ENCODE peak calls at places on chromosomes 16 and 17, in six cellular contexts. One of them, this sample, is unnamed.

GRCh38 chr17:48745381-48746275 is 17.1 kb upstream of the HOXB13 start:
- DNase-seq in neural progenitor cell: peak
- DNase-seq in PC-3: peak
- DNase-seq in Caco-2: no peak
- DNase-seq in HCT116: no peak
- DNase-seq in astrocyte of the cerebellum: no peak
- DNase-seq in this sample: no peak

GRCh38 chr16:4205971-4206370 is 35.9 kb downstream of the SRL start:
- DNase-seq in PC-3: no peak
- DNase-seq in HCT116: no peak
- DNase-seq in Caco-2: no peak
- DNase-seq in astrocyte of the cerebellum: no peak
- DNase-seq in neural progenitor cell: no peak
- DNase-seq in this sample: no peak

GRCh38 chr17:70767102-70767701 is 597.9 kb downstream of the KCNJ2 start:
- DNase-seq in astrocyte of the cerebellum: peak
- DNase-seq in neural progenitor cell: peak
- DNase-seq in PC-3: peak
- DNase-seq in HCT116: peak
- DNase-seq in Caco-2: peak
- DNase-seq in this sample: no peak

GRCh38 chr17:56867948-56868376 is 34.0 kb downstream of the DGKE start:
- DNase-seq in astrocyte of the cerebellum: no peak
- DNase-seq in HCT116: no peak
- DNase-seq in PC-3: no peak
- DNase-seq in Caco-2: no peak
- DNase-seq in neural progenitor cell: no peak
- DNase-seq in this sample: no peak

GRCh38 chr17:79619636-79620206 is 8.9 kb upstream of the RBFOX3 start:
- DNase-seq in PC-3: no peak
- DNase-seq in Caco-2: no peak
- DNase-seq in astrocyte of the cerebellum: no peak
- DNase-seq in neural progenitor cell: no peak
- DNase-seq in HCT116: no peak
- DNase-seq in this sample: no peak

GRCh38 chr17:78441271-78441986 is 63.0 kb downstream of the PGS1 start:
- DNase-seq in PC-3: peak
- DNase-seq in HCT116: no peak
- DNase-seq in astrocyte of the cerebellum: no peak
- DNase-seq in neural progenitor cell: no peak
- DNase-seq in Caco-2: no peak
- DNase-seq in this sample: no peak

GRCh38 chr17:44132275-44132821 is 8.9 kb upstream of the HDAC5 start:
- DNase-seq in neural progenitor cell: no peak
- DNase-seq in Caco-2: peak
- DNase-seq in PC-3: peak
- DNase-seq in HCT116: no peak
- DNase-seq in astrocyte of the cerebellum: no peak
- DNase-seq in this sample: no peak

GRCh38 chr16:3950343-3951193 is 70.1 kb upstream of the CREBBP start:
- DNase-seq in neural progenitor cell: no peak
- DNase-seq in HCT116: no peak
- DNase-seq in astrocyte of the cerebellum: peak
- DNase-seq in PC-3: peak
- DNase-seq in Caco-2: no peak
- DNase-seq in this sample: no peak

GRCh38 chr17:73667184-73667959 is 23.1 kb upstream of the SDK2 start:
- DNase-seq in neural progenitor cell: no peak
- DNase-seq in HCT116: no peak
- DNase-seq in astrocyte of the cerebellum: no peak
- DNase-seq in Caco-2: no peak
- DNase-seq in PC-3: no peak
- DNase-seq in this sample: no peak

GRCh38 chr17:66945451-66945850 is 19.1 kb upstream of the CACNG4 start:
- DNase-seq in astrocyte of the cerebellum: peak
- DNase-seq in HCT116: no peak
- DNase-seq in PC-3: no peak
- DNase-seq in neural progenitor cell: no peak
- DNase-seq in Caco-2: no peak
- DNase-seq in this sample: no peak

GRCh38 chr17:69575346-69575761 is 160.9 kb downstream of the MAP2K6 start:
- DNase-seq in PC-3: peak
- DNase-seq in HCT116: no peak
- DNase-seq in Caco-2: no peak
- DNase-seq in astrocyte of the cerebellum: peak
- DNase-seq in neural progenitor cell: peak
- DNase-seq in this sample: no peak

GRCh38 chr17:48593126-48593829 is at the start of gene HOXB5:
- DNase-seq in PC-3: no peak
- DNase-seq in astrocyte of the cerebellum: no peak
- DNase-seq in Caco-2: no peak
- DNase-seq in neural progenitor cell: no peak
- DNase-seq in HCT116: no peak
- DNase-seq in this sample: no peak

GRCh38 chr16:3131755-3132377 is 3.0 kb upstream of the ZNF213 start:
- DNase-seq in HCT116: no peak
- DNase-seq in neural progenitor cell: peak
- DNase-seq in astrocyte of the cerebellum: no peak
- DNase-seq in Caco-2: peak
- DNase-seq in PC-3: peak
- DNase-seq in this sample: no peak

GRCh38 chr17:72150632-72151460 is 30.0 kb downstream of the SOX9 start:
- DNase-seq in HCT116: no peak
- DNase-seq in Caco-2: no peak
- DNase-seq in neural progenitor cell: peak
- DNase-seq in PC-3: no peak
- DNase-seq in astrocyte of the cerebellum: no peak
- DNase-seq in this sample: no peak

GRCh38 chr16:15660203-15660601 is 10.2 kb downstream of the NDE1 start:
- DNase-seq in neural progenitor cell: no peak
- DNase-seq in astrocyte of the cerebellum: no peak
- DNase-seq in Caco-2: no peak
- DNase-seq in PC-3: no peak
- DNase-seq in HCT116: no peak
- DNase-seq in this sample: no peak

GRCh38 chr17:31535581-31535981 is 144.1 kb downstream of the RAB11FIP4 start:
- DNase-seq in HCT116: no peak
- DNase-seq in PC-3: no peak
- DNase-seq in astrocyte of the cerebellum: no peak
- DNase-seq in Caco-2: no peak
- DNase-seq in neural progenitor cell: no peak
- DNase-seq in this sample: no peak

GRCh38 chr17:29576214-29577008 is 7.9 kb downstream of the TP53I13 start:
- DNase-seq in HCT116: no peak
- DNase-seq in Caco-2: no peak
- DNase-seq in astrocyte of the cerebellum: no peak
- DNase-seq in neural progenitor cell: no peak
- DNase-seq in PC-3: no peak
- DNase-seq in this sample: no peak

GRCh38 chr16:70746040-70746707 is 54.8 kb downstream of the VAC14 start:
- DNase-seq in Caco-2: peak
- DNase-seq in HCT116: peak
- DNase-seq in neural progenitor cell: no peak
- DNase-seq in astrocyte of the cerebellum: no peak
- DNase-seq in PC-3: peak
- DNase-seq in this sample: no peak

GRCh38 chr16:28931801-28932225 is at the start of gene CD19:
- DNase-seq in astrocyte of the cerebellum: no peak
- DNase-seq in Caco-2: no peak
- DNase-seq in PC-3: no peak
- DNase-seq in HCT116: no peak
- DNase-seq in neural progenitor cell: no peak
- DNase-seq in this sample: no peak

GRCh38 chr17:50458290-50458689 is 10.4 kb downstream of the CHAD start:
- DNase-seq in HCT116: no peak
- DNase-seq in Caco-2: no peak
- DNase-seq in PC-3: peak
- DNase-seq in neural progenitor cell: no peak
- DNase-seq in astrocyte of the cerebellum: no peak
- DNase-seq in this sample: no peak

GRCh38 chr16:15434425-15435215 is at the start of gene BMERB1:
- DNase-seq in PC-3: peak
- DNase-seq in neural progenitor cell: peak
- DNase-seq in HCT116: peak
- DNase-seq in astrocyte of the cerebellum: no peak
- DNase-seq in Caco-2: no peak
- DNase-seq in this sample: no peak

GRCh38 chr16:57315401-57315800 is 30.9 kb upstream of the PLLP start:
- DNase-seq in HCT116: no peak
- DNase-seq in astrocyte of the cerebellum: no peak
- DNase-seq in neural progenitor cell: no peak
- DNase-seq in PC-3: no peak
- DNase-seq in Caco-2: no peak
- DNase-seq in this sample: no peak
- H3K4me3 ChIP-seq in HCT116: no peak
- H3K4me3 ChIP-seq in astrocyte of the cerebellum: no peak
- H3K4me3 ChIP-seq in neural progenitor cell: no peak
- H3K4me3 ChIP-seq in PC-3: no peak
- H3K4me3 ChIP-seq in Caco-2: no peak
- H3K4me3 ChIP-seq in this sample: no peak

GRCh38 chr17:19672009-19672837 is 23.7 kb downstream of the ALDH3A2 start:
- DNase-seq in neural progenitor cell: no peak
- DNase-seq in Caco-2: peak
- DNase-seq in PC-3: peak
- DNase-seq in astrocyte of the cerebellum: no peak
- DNase-seq in HCT116: no peak
- DNase-seq in this sample: no peak
- TF ChIP-seq CTCF in neural progenitor cell: no peak
- TF ChIP-seq CTCF in Caco-2: peak
- TF ChIP-seq CTCF in PC-3: peak
- TF ChIP-seq CTCF in astrocyte of the cerebellum: no peak
- TF ChIP-seq CTCF in HCT116: no peak
- TF ChIP-seq CTCF in this sample: peak

DNA sequence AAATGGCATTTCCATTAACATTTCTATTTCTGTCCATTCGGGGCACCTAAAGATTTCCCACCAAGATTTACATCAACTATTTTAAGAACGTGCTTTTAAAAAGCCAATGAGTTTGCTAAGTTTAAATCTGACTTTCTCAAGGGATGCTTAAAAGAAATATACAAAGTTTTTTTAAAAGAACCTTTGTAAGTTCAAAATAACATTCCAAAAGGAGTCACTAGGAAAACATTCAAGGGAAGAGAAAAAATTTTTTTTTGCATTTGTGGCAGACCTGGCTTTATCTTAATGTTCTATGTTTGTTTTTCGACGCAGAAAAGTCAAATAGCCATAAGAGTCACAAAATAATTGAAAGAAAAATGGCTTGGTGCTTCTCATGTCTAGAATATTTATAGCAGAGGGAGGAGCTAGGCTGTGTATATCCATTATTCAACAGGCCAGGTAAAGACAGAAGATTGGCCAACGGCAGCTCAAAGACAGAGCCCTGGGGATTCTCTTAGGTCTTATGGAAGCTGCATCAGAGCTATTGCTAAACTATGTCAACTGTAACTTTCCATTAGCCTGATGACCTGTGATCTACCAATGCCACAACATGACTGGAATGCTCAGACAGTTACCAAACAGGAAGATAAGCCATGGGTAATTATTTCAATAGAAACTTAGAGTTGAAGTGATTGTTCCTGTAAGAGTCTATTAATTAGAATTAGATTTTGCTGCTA is 37.8 kb upstream of the MYOCD start:
- DNase-seq in neural progenitor cell: no peak
- DNase-seq in HCT116: no peak
- DNase-seq in Caco-2: peak
- DNase-seq in PC-3: no peak
- DNase-seq in astrocyte of the cerebellum: no peak
- DNase-seq in this sample: no peak
- H3K4me3 ChIP-seq in neural progenitor cell: no peak
- H3K4me3 ChIP-seq in HCT116: no peak
- H3K4me3 ChIP-seq in Caco-2: no peak
- H3K4me3 ChIP-seq in PC-3: no peak
- H3K4me3 ChIP-seq in astrocyte of the cerebellum: no peak
- H3K4me3 ChIP-seq in this sample: no peak

GRCh38 chr17:37743612-37743874 is 1.3 kb downstream of the HNF1B start:
- DNase-seq in astrocyte of the cerebellum: no peak
- DNase-seq in PC-3: no peak
- DNase-seq in neural progenitor cell: peak
- DNase-seq in HCT116: no peak
- DNase-seq in Caco-2: peak
- DNase-seq in this sample: no peak

GRCh38 chr17:37743875-37744632 is 805 bp downstream of the HNF1B start:
- DNase-seq in PC-3: peak
- DNase-seq in astrocyte of the cerebellum: no peak
- DNase-seq in HCT116: no peak
- DNase-seq in Caco-2: peak
- DNase-seq in neural progenitor cell: peak
- DNase-seq in this sample: no peak

GRCh38 chr17:37742114-37742761 is 2.6 kb downstream of the HNF1B start:
- DNase-seq in astrocyte of the cerebellum: no peak
- DNase-seq in neural progenitor cell: peak
- DNase-seq in Caco-2: peak
- DNase-seq in PC-3: peak
- DNase-seq in HCT116: no peak
- DNase-seq in this sample: no peak

GRCh38 chr17:37741334-37742113 is 3.3 kb downstream of the HNF1B start:
- DNase-seq in PC-3: peak
- DNase-seq in neural progenitor cell: no peak
- DNase-seq in HCT116: no peak
- DNase-seq in astrocyte of the cerebellum: no peak
- DNase-seq in Caco-2: no peak
- DNase-seq in this sample: no peak

DNA sequence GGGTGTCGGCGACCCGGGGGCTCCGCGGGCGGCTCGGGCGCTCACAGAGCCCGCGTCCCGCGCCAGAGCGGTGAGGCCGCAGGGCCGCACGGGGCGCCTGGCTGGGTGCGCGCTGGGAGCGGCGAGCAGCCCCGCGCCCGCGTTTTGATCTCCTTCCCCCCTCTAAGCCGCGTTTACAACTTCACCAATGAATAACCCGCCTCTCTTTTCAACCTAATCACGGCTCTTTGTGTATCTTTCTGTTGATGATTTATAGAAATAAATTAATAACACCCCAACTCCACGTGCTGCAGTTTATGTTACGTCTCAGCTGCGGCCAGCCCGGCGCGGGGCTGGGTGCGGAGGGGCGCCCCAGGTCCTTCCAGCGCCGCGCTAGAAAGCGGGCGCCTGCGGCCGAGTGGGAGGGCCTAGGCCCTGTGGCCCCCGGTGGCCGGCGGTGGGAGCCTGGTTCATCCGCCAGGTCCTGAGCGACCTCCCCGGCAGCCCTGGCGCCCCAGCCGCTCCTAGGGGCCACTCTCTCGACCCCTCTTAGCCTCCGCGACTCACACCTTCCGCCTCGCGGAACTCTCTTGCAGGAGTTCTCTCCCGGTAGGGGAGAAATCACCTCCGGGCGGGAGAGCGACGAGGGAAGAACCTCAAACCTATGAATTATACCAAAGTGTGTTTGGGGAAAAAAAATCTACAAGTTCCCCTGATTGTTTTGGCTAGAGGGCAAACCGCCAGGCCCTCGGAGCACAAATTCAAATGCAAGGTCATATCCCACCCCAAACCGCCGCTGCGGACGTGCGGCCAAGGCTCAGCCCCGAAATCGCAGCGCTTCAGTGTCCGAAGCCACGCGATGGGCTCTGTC is 1.9 kb downstream of the HNF1B start:
- DNase-seq in neural progenitor cell: peak
- DNase-seq in HCT116: no peak
- DNase-seq in PC-3: peak
- DNase-seq in astrocyte of the cerebellum: no peak
- DNase-seq in Caco-2: peak
- DNase-seq in this sample: no peak
- TF ChIP-seq CTCF in neural progenitor cell: no peak
- TF ChIP-seq CTCF in HCT116: no peak
- TF ChIP-seq CTCF in PC-3: no peak
- TF ChIP-seq CTCF in astrocyte of the cerebellum: no peak
- TF ChIP-seq CTCF in Caco-2: no peak
- TF ChIP-seq CTCF in this sample: no peak